ENCODE peak calls at places on chromosomes 3 and 15, in six cellular contexts. J is GM10248; S is NCI-H1092; R is NCI-H1436; N is skeletal muscle cell; I is activated CD8-positive, alpha-beta T cell treated with anti-CD3 and anti-CD28 coated beads, Interleukin-2, amount 10 ng/mL, durations not matched to agents 7 days and 5 days. Z is an unnamed sample.

GRCh38 chr3:123333401-123333800 is 115.5 kb downstream of the ADCY5 start:
- DNase-seq in S (no peak), R (no peak), I (no peak), N (no peak), J (no peak), Z (no peak)

GRCh38 chr15:76073554-76073953 is 13.8 kb downstream of the TMEM266 start:
- DNase-seq in J (no peak), N (no peak), I (no peak), S (no peak), R (no peak), Z (no peak)

GRCh38 chr3:162586591-162586990 is 1090.0 kb downstream of the OTOL1 start:
- DNase-seq in I (no peak), S (no peak), N (peak), R (no peak), J (no peak), Z (no peak)

GRCh38 chr3:138256022-138256421 is 68.9 kb downstream of the ARMC8 start:
- DNase-seq in I (no peak), S (no peak), N (no peak), R (no peak), J (no peak), Z (no peak)

GRCh38 chr3:52752045-52752660 is 18.6 kb downstream of the NEK4 start:
- DNase-seq in N (no peak), I (no peak), S (no peak), R (no peak), J (no peak), Z (no peak)

GRCh38 chr3:74897006-74897405 is 282.5 kb upstream of the CNTN3 start:
- DNase-seq in J (no peak), I (no peak), N (no peak), R (no peak), S (no peak), Z (no peak)

GRCh38 chr15:65954289-65954741 is 85.0 kb downstream of the RAB11A start:
- DNase-seq in J (no peak), I (no peak), S (no peak), N (peak), R (peak), Z (no peak)

GRCh38 chr3:122973893-122974615 is 53.5 kb downstream of the SEMA5B start:
- DNase-seq in N (no peak), S (no peak), J (no peak), I (no peak), R (no peak), Z (no peak)

GRCh38 chr3:16801698-16802097 is 83.1 kb upstream of the PLCL2 start:
- DNase-seq in N (peak), S (no peak), J (no peak), R (no peak), I (no peak), Z (no peak)

GRCh38 chr3:170745211-170745718 is 124.7 kb downstream of the RPL22L1 start:
- DNase-seq in I (no peak), N (no peak), S (no peak), J (no peak), R (no peak), Z (no peak)

GRCh38 chr15:84979651-84980050 is 2.0 kb upstream of the PDE8A start:
- DNase-seq in R (no peak), J (no peak), I (no peak), N (no peak), S (no peak), Z (no peak)

GRCh38 chr15:93035953-93036810 is 52.8 kb downstream of the RGMA start:
- DNase-seq in I (peak), J (peak), S (peak), R (peak), N (no peak), Z (peak)

GRCh38 chr15:65423977-65424679 is 1.4 kb upstream of the IGDCC4 start:
- DNase-seq in J (no peak), I (no peak), S (no peak), R (no peak), N (no peak), Z (no peak)

GRCh38 chr3:152200476-152201422 is 68.0 kb upstream of the MBNL1 start:
- DNase-seq in I (no peak), N (no peak), S (no peak), J (no peak), R (no peak), Z (no peak)

GRCh38 chr3:157285966-157286365 is 126.0 kb upstream of the CCNL1 start:
- DNase-seq in R (no peak), N (no peak), J (no peak), S (no peak), I (no peak), Z (no peak)

GRCh38 chr3:171459942-171460225 is 321 bp downstream of the TNIK start:
- DNase-seq in N (no peak), S (no peak), I (no peak), R (no peak), J (no peak), Z (no peak)

GRCh38 chr3:129104051-129104450 is 17.6 kb downstream of the RAB43 start:
- DNase-seq in N (no peak), I (no peak), J (no peak), R (no peak), S (no peak), Z (no peak)

GRCh38 chr3:25648107-25648535 is 16.6 kb downstream of the TOP2B start:
- DNase-seq in I (peak), S (peak), J (peak), N (peak), R (peak), Z (peak)

GRCh38 chr3:54164192-54164975 is 42.0 kb downstream of the CACNA2D3 start:
- DNase-seq in N (no peak), J (no peak), R (no peak), S (no peak), I (no peak), Z (no peak)

GRCh38 chr3:148971819-148972218 is 19.5 kb upstream of the GYG1 start:
- DNase-seq in N (peak), R (no peak), S (no peak), J (no peak), I (no peak), Z (no peak)